ENCODE peak calls at places on chromosomes 11 and 22, in ten cellular contexts. V is IMR-90, N is SJSA1, O is neural progenitor cell, Z is body of pancreas, U is fibroblast of lung, T is heart left ventricle, F is Peyer's patch, K is tibial nerve, X is T-helper 17 cell. L is an unnamed sample. For H3K9me3, the result is how much of the 10 kb centered on the place peaks cover.

GRCh38 chr22:32265882-32266767 is 11.0 kb upstream of the SLC5A4 start:
- DNase-seq in V (peak), N (peak), O (peak), Z (peak), U (peak), T (peak), F (peak), K (peak), X (peak), L (peak)

GRCh38 chr11:133836076-133836548 is 9.2 kb downstream of the SPATA19 start:
- DNase-seq in V (no peak), N (no peak), O (no peak), Z (no peak), U (no peak), T (no peak), F (no peak), K (no peak), X (no peak), L (no peak)

GRCh38 chr11:74449369-74449931 is 17.9 kb downstream of the KCNE3 start:
- DNase-seq in V (peak), N (peak), O (peak), Z (peak), U (peak), T (peak), F (peak), K (peak), X (no peak), L (no peak)

GRCh38 chr22:37609240-37610152 is 862 bp downstream of the GGA1 start:
- DNase-seq in V (no peak), N (no peak), O (no peak), Z (no peak), U (no peak), T (no peak), F (no peak), K (peak), X (no peak), L (no peak)

GRCh38 chr11:132972565-132972964 is 559.7 kb downstream of the OPCML start:
- DNase-seq in V (no peak), N (no peak), O (no peak), Z (no peak), U (no peak), T (no peak), F (no peak), K (no peak), X (no peak), L (no peak)

GRCh38 chr11:132373405-132374141 is 1003.2 kb downstream of the NTM start:
- DNase-seq in V (no peak), N (no peak), O (no peak), Z (no peak), U (no peak), T (no peak), F (no peak), K (no peak), X (no peak), L (no peak)

GRCh38 chr22:23705358-23705757 is 14.5 kb downstream of the RGL4 start:
- DNase-seq in V (no peak), N (no peak), O (no peak), Z (no peak), U (no peak), T (no peak), F (no peak), K (no peak), X (no peak), L (no peak)

GRCh38 chr11:61955416-61956135 is 5.4 kb downstream of the BEST1 start:
- DNase-seq in V (no peak), N (peak), O (peak), Z (no peak), U (no peak), T (no peak), F (peak), K (no peak), X (no peak), L (no peak)

GRCh38 chr22:44338183-44338812 is 25.5 kb upstream of the SHISAL1 start:
- DNase-seq in V (no peak), N (no peak), O (no peak), Z (no peak), U (no peak), T (peak), F (no peak), K (no peak), X (no peak), L (peak)

GRCh38 chr11:30143098-30143705 is 87.6 kb upstream of the FSHB start:
- DNase-seq in V (peak), N (no peak), O (peak), Z (no peak), U (peak), T (no peak), F (no peak), K (no peak), X (no peak), L (no peak)

GRCh38 chr11:115469361-115469760 is 34.9 kb downstream of the CADM1 start:
- DNase-seq in V (no peak), N (no peak), O (no peak), Z (no peak), U (no peak), T (no peak), F (no peak), K (no peak), X (no peak), L (no peak)

GRCh38 chr11:15941206-15941770 is 415.1 kb downstream of the SOX6 start:
- DNase-seq in V (no peak), N (no peak), O (peak), Z (no peak), U (no peak), T (no peak), F (no peak), K (no peak), X (no peak), L (no peak)

GRCh38 chr11:10485646-10486045 is 30.6 kb downstream of the AMPD3 start:
- DNase-seq in V (no peak), N (no peak), O (no peak), Z (no peak), U (no peak), T (no peak), F (no peak), K (no peak), X (no peak), L (no peak)

GRCh38 chr11:102878595-102878994 is 3.8 kb upstream of the MMP12 start:
- DNase-seq in V (no peak), N (no peak), O (no peak), Z (no peak), U (no peak), T (no peak), F (no peak), K (no peak), X (no peak), L (no peak)

GRCh38 chr22:50318356-50318697 is 8.5 kb downstream of the DENND6B start:
- DNase-seq in V (no peak), N (no peak), O (no peak), Z (no peak), U (no peak), T (no peak), F (no peak), K (no peak), X (no peak), L (no peak)

GRCh38 chr11:99513368-99513767 is 492.6 kb downstream of the CNTN5 start:
- DNase-seq in V (peak), N (no peak), O (no peak), Z (no peak), U (no peak), T (no peak), F (no peak), K (no peak), X (no peak), L (no peak)

GRCh38 chr11:99522467-99523173 is 501.9 kb downstream of the CNTN5 start:
- DNase-seq in V (peak), N (no peak), O (no peak), Z (no peak), U (peak), T (no peak), F (no peak), K (no peak), X (no peak), L (no peak)

GRCh38 chr11:99519095-99519494 is 498.3 kb downstream of the CNTN5 start:
- DNase-seq in V (no peak), N (no peak), O (no peak), Z (no peak), U (no peak), T (no peak), F (no peak), K (no peak), X (no peak), L (no peak)
- H3K9me3 ChIP-seq in V (under half), N (under half), O (under half), Z (under half), U (under half), T (under half), F (under half), K (under half), X (under half), L (under half)

DNA sequence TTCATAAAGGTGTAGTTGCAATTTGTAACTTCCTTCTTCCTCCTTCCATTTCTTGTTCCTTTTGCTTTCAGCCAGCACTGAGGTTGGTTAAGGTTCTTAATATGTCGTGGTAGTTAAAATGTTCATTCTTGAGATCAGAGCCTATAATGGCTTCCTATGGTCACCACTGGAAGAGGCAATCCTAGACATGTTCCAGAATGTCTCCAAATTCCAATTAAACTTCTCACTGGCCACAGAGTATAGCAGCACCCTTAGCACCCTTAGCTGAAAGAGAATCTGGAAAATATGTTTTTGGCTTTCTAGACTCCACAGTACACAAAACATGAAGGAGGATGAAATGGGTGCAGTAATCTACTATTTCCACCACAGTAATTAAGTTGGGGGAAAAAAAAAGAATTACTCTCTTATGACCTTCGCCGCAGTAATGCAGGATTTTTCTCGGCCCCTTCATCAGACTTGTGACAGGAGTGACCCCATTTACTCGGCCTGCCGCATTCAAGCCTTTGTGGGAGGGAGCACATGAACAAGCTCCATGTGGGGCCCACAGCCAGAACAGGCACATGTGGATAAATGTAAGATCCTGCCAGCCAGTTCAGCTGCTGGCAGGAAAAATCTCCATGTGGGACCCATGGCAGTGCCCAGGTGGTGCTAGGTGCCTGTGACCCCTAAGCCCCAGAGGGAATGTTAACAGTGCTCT is 348.8 kb upstream of the ARHGAP42 start:
- DNase-seq in V (no peak), N (no peak), O (no peak), Z (no peak), U (no peak), T (no peak), F (no peak), K (no peak), X (no peak), L (no peak)
- H3K9me3 ChIP-seq in V (under half), N (under half), O (under half), Z (under half), U (under half), T (under half), F (under half), K (under half), X (under half), L (under half)

GRCh38 chr11:14836106-14836492 is 55.9 kb downstream of the CYP2R1 start:
- DNase-seq in V (no peak), N (no peak), O (no peak), Z (no peak), U (no peak), T (no peak), F (no peak), K (no peak), X (no peak), L (no peak)
- H3K9me3 ChIP-seq in V (under half), N (under half), O (under half), Z (under half), U (under half), T (under half), F (under half), K (under half), X (under half), L (under half)

GRCh38 chr22:47386812-47387510 is 624.5 kb downstream of the TBC1D22A start:
- DNase-seq in V (no peak), N (no peak), O (no peak), Z (no peak), U (no peak), T (no peak), F (no peak), K (no peak), X (no peak), L (no peak)
- H3K9me3 ChIP-seq in V (under half), N (under half), O (under half), Z (under half), U (under half), T (under half), F (under half), K (under half), X (under half), L (under half)

GRCh38 chr11:134844838-134845237 is 432.8 kb upstream of the B3GAT1 start:
- DNase-seq in V (no peak), N (no peak), O (no peak), Z (no peak), U (no peak), T (no peak), F (no peak), K (no peak), X (no peak), L (no peak)

GRCh38 chr11:134845474-134846435 is 433.7 kb upstream of the B3GAT1 start:
- DNase-seq in V (no peak), N (no peak), O (no peak), Z (no peak), U (no peak), T (no peak), F (no peak), K (no peak), X (no peak), L (no peak)

GRCh38 chr11:134843735-134844134 is 431.7 kb upstream of the B3GAT1 start:
- DNase-seq in V (no peak), N (no peak), O (no peak), Z (no peak), U (no peak), T (no peak), F (no peak), K (no peak), X (no peak), L (no peak)

GRCh38 chr11:134849833-134850232 is 437.8 kb upstream of the B3GAT1 start:
- DNase-seq in V (no peak), N (no peak), O (no peak), Z (no peak), U (no peak), T (no peak), F (no peak), K (no peak), X (no peak), L (no peak)

GRCh38 chr11:134846776-134847722 is 435.0 kb upstream of the B3GAT1 start:
- DNase-seq in V (no peak), N (no peak), O (no peak), Z (no peak), U (no peak), T (peak), F (no peak), K (no peak), X (no peak), L (no peak)
- H3K9me3 ChIP-seq in V (under half), N (under half), O (under half), Z (under half), U (under half), T (under half), F (under half), K (under half), X (under half), L (under half)

DNA sequence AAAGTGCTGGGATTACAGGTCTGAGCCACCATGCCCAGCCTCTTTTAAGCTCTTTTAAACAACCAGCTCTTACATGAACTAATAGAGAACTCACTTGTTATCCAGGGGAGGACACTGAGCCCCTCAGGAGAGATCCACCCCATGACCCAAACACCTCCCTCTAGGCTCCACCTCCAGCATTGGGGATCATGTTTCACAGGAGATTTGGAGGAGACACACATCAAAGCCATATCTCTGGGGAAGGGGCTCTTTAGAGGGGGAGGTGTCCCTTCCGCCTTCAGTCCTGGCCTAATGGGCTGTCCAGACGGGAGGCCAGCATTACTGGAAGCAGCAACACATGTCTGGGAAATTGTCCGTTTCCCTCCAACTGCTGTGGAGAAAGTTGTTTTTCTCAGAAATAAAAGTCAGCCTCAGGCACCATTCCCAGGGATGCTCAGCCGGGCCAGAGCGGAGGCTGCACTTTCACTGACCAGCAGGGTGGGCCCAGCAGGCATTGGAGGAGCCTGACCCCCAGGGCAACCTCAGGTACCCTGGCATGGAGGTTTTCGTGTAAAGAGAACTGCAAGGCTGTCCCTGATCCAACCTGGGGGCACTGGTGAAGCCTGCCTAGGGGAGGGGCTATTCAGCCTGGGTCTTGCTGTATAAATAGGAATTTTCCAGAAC is 9.5 kb downstream of the CACNA1I start:
- DNase-seq in V (no peak), N (no peak), O (no peak), Z (no peak), U (no peak), T (no peak), F (no peak), K (no peak), X (no peak), L (no peak)
- H3K9me3 ChIP-seq in V (under half), N (under half), O (under half), Z (under half), U (under half), T (under half), F (under half), K (under half), X (under half), L (under half)

DNA sequence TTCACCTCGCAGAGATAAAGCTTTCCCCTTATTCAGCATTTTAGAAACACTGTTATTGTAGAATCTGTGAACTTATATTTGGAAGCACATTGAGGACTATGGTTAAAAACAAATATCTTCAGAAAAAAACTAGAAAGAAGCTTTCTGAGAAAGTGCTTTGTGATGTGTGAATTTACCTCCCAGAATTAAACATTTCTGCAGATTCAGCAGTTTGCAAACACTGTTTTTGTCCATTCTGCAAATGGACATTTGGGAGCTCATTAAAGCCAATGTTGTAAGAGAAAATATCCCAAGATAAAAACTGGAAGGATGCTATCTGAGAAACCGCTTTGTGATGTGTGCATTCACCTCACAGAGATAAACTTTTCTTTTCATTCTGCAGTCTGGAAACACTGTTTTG is 272.7 kb downstream of the OR4A5 start:
- DNase-seq in V (no peak), N (no peak), O (no peak), Z (no peak), U (no peak), T (no peak), F (no peak), K (no peak), X (no peak), L (no peak)
- H3K9me3 ChIP-seq in V (under half), N (under half), O (half or more), Z (under half), U (under half), T (half or more), F (under half), K (under half), X (under half), L (half or more)

DNA sequence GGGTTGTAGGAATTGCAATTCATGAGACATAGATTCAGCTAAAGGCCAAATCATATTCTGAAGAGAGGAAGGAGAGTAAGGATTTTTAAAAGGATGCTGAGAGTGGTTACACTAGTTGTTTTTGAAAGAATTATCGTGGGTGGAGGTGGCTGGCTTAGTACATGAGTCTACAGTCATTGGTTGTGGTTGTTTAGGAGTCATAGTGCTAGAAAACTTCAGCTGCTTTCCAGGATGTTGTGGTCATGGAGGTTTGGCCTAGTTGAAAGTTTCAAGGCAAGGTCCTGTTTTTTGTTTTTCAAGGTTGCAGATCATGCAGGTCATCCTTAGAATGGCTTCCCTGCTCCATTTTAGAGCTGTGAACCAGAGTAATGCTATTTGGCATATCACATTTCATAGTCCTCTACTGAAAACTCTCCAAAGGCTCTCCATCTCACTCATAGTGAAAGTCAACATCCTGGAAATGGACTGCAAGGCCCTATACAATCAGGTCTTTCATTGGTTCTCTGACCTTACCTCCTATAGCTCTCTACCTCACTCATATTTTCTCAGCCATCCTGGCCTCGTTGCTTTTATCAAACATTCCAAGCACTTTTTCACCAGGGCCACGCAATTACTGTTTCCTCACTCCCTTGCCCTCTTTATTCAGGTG is 26.1 kb upstream of the ZBTB44 start:
- DNase-seq in V (peak), N (no peak), O (no peak), Z (no peak), U (no peak), T (no peak), F (no peak), K (no peak), X (no peak), L (no peak)
- H3K9me3 ChIP-seq in V (under half), N (under half), O (under half), Z (under half), U (under half), T (under half), F (under half), K (under half), X (under half), L (under half)

DNA sequence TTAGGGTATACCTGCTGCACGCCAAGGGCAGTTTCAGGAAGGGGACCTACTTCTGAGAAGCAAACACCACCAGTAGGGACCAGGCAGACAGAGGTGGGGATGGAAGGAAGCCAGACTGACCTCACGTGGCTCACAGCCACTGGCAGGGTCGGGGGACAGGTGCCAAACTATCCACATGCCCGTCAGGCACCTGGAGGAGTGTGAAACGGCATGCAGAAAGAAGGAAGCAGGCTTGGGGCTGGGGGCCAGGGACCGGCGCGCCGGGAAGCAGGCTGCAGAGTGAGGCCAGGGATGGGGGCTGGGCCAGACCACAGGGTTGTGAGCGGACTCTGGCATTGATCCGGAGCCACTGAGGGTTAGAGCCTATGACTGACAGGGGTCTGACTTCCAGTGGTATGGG is 47.5 kb downstream of the CDKN1C start:
- DNase-seq in V (no peak), N (no peak), O (no peak), Z (peak), U (no peak), T (no peak), F (no peak), K (no peak), X (no peak), L (no peak)
- H3K9me3 ChIP-seq in V (under half), N (under half), O (under half), Z (under half), U (under half), T (under half), F (under half), K (under half), X (under half), L (under half)

L was measured in heart right ventricle.